ENCODE peak calls at places on chromosomes 12 and 14, in five cellular contexts. One of them, this sample, is unnamed.
A peak's percentile ranks its signal among the peaks of the same experiment; 100 is the strongest.

GRCh38 chr12:69101505-69101904 is 137.9 kb upstream of the CPSF6 start:
- DNase-seq in sigmoid colon: no peak
- DNase-seq in heart left ventricle: no peak
- DNase-seq in endothelial cell: no peak
- DNase-seq in WTC11: no peak
- DNase-seq in this sample: no peak

GRCh38 chr12:27995406-27995805 is 22.9 kb upstream of the PTHLH start:
- DNase-seq in sigmoid colon: no peak
- DNase-seq in heart left ventricle: no peak
- DNase-seq in endothelial cell: no peak
- DNase-seq in WTC11: no peak
- DNase-seq in this sample: no peak

GRCh38 chr12:117054279-117054678 is 44.9 kb downstream of the TESC start:
- DNase-seq in sigmoid colon: no peak
- DNase-seq in heart left ventricle: no peak
- DNase-seq in endothelial cell: no peak
- DNase-seq in WTC11: no peak
- DNase-seq in this sample: no peak

GRCh38 chr14:105065280-105066228 is at the start of gene GPR132:
- DNase-seq in sigmoid colon: peak; percentile 76
- DNase-seq in heart left ventricle: peak; percentile 77
- DNase-seq in endothelial cell: no peak
- DNase-seq in WTC11: no peak
- DNase-seq in this sample: peak; percentile 73

GRCh38 chr14:103966631-103967030 is 24.3 kb upstream of the RD3L start:
- DNase-seq in sigmoid colon: no peak
- DNase-seq in heart left ventricle: no peak
- DNase-seq in endothelial cell: no peak
- DNase-seq in WTC11: no peak
- DNase-seq in this sample: no peak

GRCh38 chr14:30621354-30621953 is 665 bp upstream of the SCFD1 start:
- DNase-seq in sigmoid colon: no peak
- DNase-seq in heart left ventricle: no peak
- DNase-seq in endothelial cell: peak; percentile 11
- DNase-seq in WTC11: no peak
- DNase-seq in this sample: no peak

GRCh38 chr12:12835378-12836145 is 22.4 kb downstream of the DDX47 start:
- DNase-seq in sigmoid colon: no peak
- DNase-seq in heart left ventricle: no peak
- DNase-seq in endothelial cell: no peak
- DNase-seq in WTC11: no peak
- DNase-seq in this sample: no peak

GRCh38 chr12:28191690-28192089 is 1.4 kb downstream of the CCDC91 start:
- DNase-seq in sigmoid colon: no peak
- DNase-seq in heart left ventricle: no peak
- DNase-seq in endothelial cell: no peak
- DNase-seq in WTC11: no peak
- DNase-seq in this sample: no peak

GRCh38 chr12:9773216-9773877 is 12.6 kb upstream of the CD69 start:
- DNase-seq in sigmoid colon: no peak
- DNase-seq in heart left ventricle: no peak
- DNase-seq in endothelial cell: no peak
- DNase-seq in WTC11: no peak
- DNase-seq in this sample: no peak

GRCh38 chr14:92968291-92969020 is 45.5 kb downstream of the CHGA start:
- DNase-seq in sigmoid colon: no peak
- DNase-seq in heart left ventricle: peak; percentile 36
- DNase-seq in endothelial cell: no peak
- DNase-seq in WTC11: no peak
- DNase-seq in this sample: no peak

GRCh38 chr14:44609201-44609600 is 102.1 kb upstream of the FSCB start:
- DNase-seq in sigmoid colon: no peak
- DNase-seq in heart left ventricle: no peak
- DNase-seq in endothelial cell: no peak
- DNase-seq in WTC11: no peak
- DNase-seq in this sample: no peak

GRCh38 chr12:5155866-5156265 is 112.2 kb downstream of the KCNA5 start:
- DNase-seq in sigmoid colon: no peak
- DNase-seq in heart left ventricle: no peak
- DNase-seq in endothelial cell: no peak
- DNase-seq in WTC11: no peak
- DNase-seq in this sample: no peak
- TF ChIP-seq CTCF in sigmoid colon: no peak
- TF ChIP-seq CTCF in heart left ventricle: no peak
- TF ChIP-seq CTCF in endothelial cell: no peak
- TF ChIP-seq CTCF in WTC11: no peak
- TF ChIP-seq CTCF in this sample: no peak

GRCh38 chr14:50088731-50089130 is 27.6 kb downstream of the VCPKMT start:
- DNase-seq in sigmoid colon: no peak
- DNase-seq in heart left ventricle: no peak
- DNase-seq in endothelial cell: no peak
- DNase-seq in WTC11: no peak
- DNase-seq in this sample: no peak
- TF ChIP-seq CTCF in sigmoid colon: no peak
- TF ChIP-seq CTCF in heart left ventricle: no peak
- TF ChIP-seq CTCF in endothelial cell: no peak
- TF ChIP-seq CTCF in WTC11: no peak
- TF ChIP-seq CTCF in this sample: no peak

GRCh38 chr12:121009744-121010143 is 6.5 kb downstream of the C12orf43 start:
- DNase-seq in sigmoid colon: no peak
- DNase-seq in heart left ventricle: no peak
- DNase-seq in endothelial cell: no peak
- DNase-seq in WTC11: peak; percentile 64
- DNase-seq in this sample: no peak
- TF ChIP-seq CTCF in sigmoid colon: no peak
- TF ChIP-seq CTCF in heart left ventricle: peak; percentile 32
- TF ChIP-seq CTCF in endothelial cell: peak; percentile 20
- TF ChIP-seq CTCF in WTC11: no peak
- TF ChIP-seq CTCF in this sample: peak; percentile 18

DNA sequence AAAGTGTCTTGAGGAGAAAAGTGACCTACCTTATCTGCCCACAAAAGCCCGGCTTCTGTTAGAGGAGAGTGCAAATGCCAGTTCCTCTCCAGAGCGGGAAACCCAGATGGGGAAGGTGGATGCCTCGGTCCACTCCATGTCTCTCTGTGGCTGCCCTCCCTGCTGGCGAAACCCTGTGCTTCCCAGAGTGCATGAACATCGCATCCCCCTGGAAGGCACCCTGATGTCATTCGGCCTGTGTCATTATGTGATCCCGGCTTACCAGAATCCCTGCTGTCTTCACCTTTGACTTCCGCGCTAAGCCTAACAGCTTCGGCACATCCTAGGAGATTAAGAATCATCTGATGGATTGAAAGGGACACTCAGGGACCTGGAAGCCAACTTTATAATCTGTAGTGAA is 6.5 kb downstream of the MLXIP start:
- DNase-seq in sigmoid colon: peak; percentile 11
- DNase-seq in heart left ventricle: no peak
- DNase-seq in endothelial cell: no peak
- DNase-seq in WTC11: no peak
- DNase-seq in this sample: no peak
- TF ChIP-seq CTCF in sigmoid colon: no peak
- TF ChIP-seq CTCF in heart left ventricle: no peak
- TF ChIP-seq CTCF in endothelial cell: no peak
- TF ChIP-seq CTCF in WTC11: no peak
- TF ChIP-seq CTCF in this sample: no peak

GRCh38 chr14:26917086-26917485 is 319.3 kb upstream of the NOVA1 start:
- DNase-seq in sigmoid colon: no peak
- DNase-seq in heart left ventricle: no peak
- DNase-seq in endothelial cell: no peak
- DNase-seq in WTC11: no peak
- DNase-seq in this sample: no peak
- TF ChIP-seq CTCF in sigmoid colon: no peak
- TF ChIP-seq CTCF in heart left ventricle: peak; percentile 56
- TF ChIP-seq CTCF in endothelial cell: peak; percentile 38
- TF ChIP-seq CTCF in WTC11: peak; percentile 36
- TF ChIP-seq CTCF in this sample: peak; percentile 39

GRCh38 chr14:29527286-29527685 is 400.4 kb downstream of the PRKD1 start:
- DNase-seq in sigmoid colon: no peak
- DNase-seq in heart left ventricle: no peak
- DNase-seq in endothelial cell: no peak
- DNase-seq in WTC11: no peak
- DNase-seq in this sample: no peak

GRCh38 chr14:29528889-29529288 is 398.8 kb downstream of the PRKD1 start:
- DNase-seq in sigmoid colon: no peak
- DNase-seq in heart left ventricle: no peak
- DNase-seq in endothelial cell: no peak
- DNase-seq in WTC11: no peak
- DNase-seq in this sample: no peak

GRCh38 chr14:29529418-29529817 is 398.2 kb downstream of the PRKD1 start:
- DNase-seq in sigmoid colon: no peak
- DNase-seq in heart left ventricle: no peak
- DNase-seq in endothelial cell: peak; percentile 58
- DNase-seq in WTC11: no peak
- DNase-seq in this sample: no peak
- TF ChIP-seq CTCF in sigmoid colon: no peak
- TF ChIP-seq CTCF in heart left ventricle: no peak
- TF ChIP-seq CTCF in endothelial cell: peak; percentile 86
- TF ChIP-seq CTCF in WTC11: peak; percentile 34
- TF ChIP-seq CTCF in this sample: peak; percentile 49

GRCh38 chr12:1799882-1800645 is 20.3 kb upstream of the LRTM2 start:
- DNase-seq in sigmoid colon: peak; percentile 48
- DNase-seq in heart left ventricle: peak; percentile 49
- DNase-seq in endothelial cell: no peak
- DNase-seq in WTC11: no peak
- DNase-seq in this sample: peak; percentile 58

GRCh38 chr12:1801285-1801975 is 18.9 kb upstream of the LRTM2 start:
- DNase-seq in sigmoid colon: no peak
- DNase-seq in heart left ventricle: peak; percentile 46
- DNase-seq in endothelial cell: no peak
- DNase-seq in WTC11: no peak
- DNase-seq in this sample: peak; percentile 38

GRCh38 chr12:1798734-1799067 is 21.7 kb upstream of the LRTM2 start:
- DNase-seq in sigmoid colon: no peak
- DNase-seq in heart left ventricle: no peak
- DNase-seq in endothelial cell: no peak
- DNase-seq in WTC11: no peak
- DNase-seq in this sample: no peak

GRCh38 chr12:1799068-1799881 is 21.1 kb upstream of the LRTM2 start:
- DNase-seq in sigmoid colon: no peak
- DNase-seq in heart left ventricle: peak; percentile 62
- DNase-seq in endothelial cell: no peak
- DNase-seq in WTC11: no peak
- DNase-seq in this sample: peak; percentile 62

DNA sequence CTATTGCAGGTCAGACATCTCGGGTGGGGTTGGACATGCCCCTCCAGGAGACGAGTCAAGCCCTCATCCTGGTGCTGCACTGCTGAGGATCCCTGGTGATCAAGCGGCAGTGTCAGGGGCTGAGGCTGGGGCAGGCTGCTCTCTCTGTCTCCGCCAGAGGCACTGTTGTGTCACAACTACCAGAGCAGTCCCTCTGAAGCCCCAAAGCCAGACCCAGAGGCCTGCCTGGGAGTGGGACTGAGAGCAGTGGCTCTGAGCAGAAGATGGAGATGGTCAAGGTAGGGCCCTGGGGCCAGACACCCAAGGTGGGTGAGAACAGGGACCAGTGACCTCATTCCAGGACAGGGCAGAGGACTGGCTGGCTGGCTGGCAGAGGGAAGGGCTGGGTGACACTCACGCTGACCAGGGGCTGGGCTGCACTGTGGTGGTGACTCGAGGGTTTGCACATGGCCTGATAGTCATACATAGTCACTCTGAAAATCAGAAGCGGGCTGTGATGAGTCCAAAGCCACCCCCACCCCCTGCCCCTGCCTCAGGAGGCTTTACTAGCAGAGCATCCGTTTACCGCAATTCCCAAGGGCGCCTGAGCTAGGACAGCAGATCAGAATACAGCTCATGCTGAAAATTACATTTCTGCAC is 19.6 kb upstream of the LRTM2 start:
- DNase-seq in sigmoid colon: peak; percentile 74
- DNase-seq in heart left ventricle: peak; percentile 74
- DNase-seq in endothelial cell: peak; percentile 71
- DNase-seq in WTC11: peak; percentile 48
- DNase-seq in this sample: peak; percentile 69
- TF ChIP-seq CTCF in sigmoid colon: peak; percentile 27
- TF ChIP-seq CTCF in heart left ventricle: peak; percentile 27
- TF ChIP-seq CTCF in endothelial cell: no peak
- TF ChIP-seq CTCF in WTC11: no peak
- TF ChIP-seq CTCF in this sample: peak; percentile 49

GRCh38 chr12:13973981-13974380 is 7.4 kb downstream of the GRIN2B start:
- DNase-seq in sigmoid colon: no peak
- DNase-seq in heart left ventricle: no peak
- DNase-seq in endothelial cell: no peak
- DNase-seq in WTC11: no peak
- DNase-seq in this sample: no peak

GRCh38 chr12:13970803-13971202 is 10.6 kb downstream of the GRIN2B start:
- DNase-seq in sigmoid colon: no peak
- DNase-seq in heart left ventricle: no peak
- DNase-seq in endothelial cell: no peak
- DNase-seq in WTC11: no peak
- DNase-seq in this sample: no peak

GRCh38 chr12:13980548-13981295 is 680 bp downstream of the GRIN2B start:
- DNase-seq in sigmoid colon: no peak
- DNase-seq in heart left ventricle: no peak
- DNase-seq in endothelial cell: peak; percentile 38
- DNase-seq in WTC11: peak; percentile 44
- DNase-seq in this sample: no peak

GRCh38 chr12:13976880-13977279 is 4.5 kb downstream of the GRIN2B start:
- DNase-seq in sigmoid colon: no peak
- DNase-seq in heart left ventricle: no peak
- DNase-seq in endothelial cell: no peak
- DNase-seq in WTC11: no peak
- DNase-seq in this sample: no peak

GRCh38 chr12:13976028-13976584 is 5.3 kb downstream of the GRIN2B start:
- DNase-seq in sigmoid colon: no peak
- DNase-seq in heart left ventricle: no peak
- DNase-seq in endothelial cell: no peak
- DNase-seq in WTC11: no peak
- DNase-seq in this sample: no peak
- TF ChIP-seq CTCF in sigmoid colon: no peak
- TF ChIP-seq CTCF in heart left ventricle: no peak
- TF ChIP-seq CTCF in endothelial cell: no peak
- TF ChIP-seq CTCF in WTC11: no peak
- TF ChIP-seq CTCF in this sample: no peak